ENCODE peak calls at places on chromosomes 3 and 15, in four cellular contexts. One of them, this sample, is unnamed.
A peak's percentile ranks its signal among the peaks of the same experiment; 100 is the strongest.

GRCh38 chr3:44685128-44685800 is 27.2 kb upstream of the ZNF502 start:
- DNase-seq in H9: peak; percentile 78
- DNase-seq in IMR-90: peak; percentile 84
- DNase-seq in trophoblast cell: no peak
- DNase-seq in this sample: peak; percentile 17

GRCh38 chr15:90400759-90401314 is 12.8 kb downstream of the IQGAP1 start:
- DNase-seq in trophoblast cell: peak; percentile 98
- DNase-seq in H9: peak; percentile 79
- DNase-seq in IMR-90: peak; percentile 96
- DNase-seq in this sample: peak; percentile 26

GRCh38 chr3:185420762-185421161 is 57.8 kb downstream of the MAP3K13 start:
- DNase-seq in trophoblast cell: no peak
- DNase-seq in IMR-90: no peak
- DNase-seq in H9: no peak
- DNase-seq in this sample: no peak

GRCh38 chr3:127131625-127132170 is 61.2 kb upstream of the PRR23E start:
- DNase-seq in trophoblast cell: no peak
- DNase-seq in H9: no peak
- DNase-seq in IMR-90: no peak
- DNase-seq in this sample: no peak

GRCh38 chr15:90903733-90904536 is 833 bp downstream of the MAN2A2 start:
- DNase-seq in trophoblast cell: peak; percentile 23
- DNase-seq in H9: peak; percentile 81
- DNase-seq in IMR-90: no peak
- DNase-seq in this sample: no peak

GRCh38 chr3:30597131-30597768 is 9.2 kb upstream of the TGFBR2 start:
- DNase-seq in trophoblast cell: peak; percentile 95
- DNase-seq in IMR-90: peak; percentile 82
- DNase-seq in H9: no peak
- DNase-seq in this sample: no peak

GRCh38 chr3:31247063-31247447 is 285.7 kb upstream of the STT3B start:
- DNase-seq in trophoblast cell: no peak
- DNase-seq in IMR-90: no peak
- DNase-seq in H9: no peak
- DNase-seq in this sample: no peak

GRCh38 chr3:127102587-127102986 is 90.3 kb upstream of the PRR23E start:
- DNase-seq in trophoblast cell: no peak
- DNase-seq in H9: no peak
- DNase-seq in IMR-90: no peak
- DNase-seq in this sample: no peak

GRCh38 chr3:125281411-125281810 is 68.9 kb upstream of the SLC12A8 start:
- DNase-seq in H9: no peak
- DNase-seq in IMR-90: no peak
- DNase-seq in trophoblast cell: no peak
- DNase-seq in this sample: no peak

GRCh38 chr15:31480356-31481058 is 153.9 kb downstream of the KLF13 start:
- DNase-seq in IMR-90: no peak
- DNase-seq in trophoblast cell: no peak
- DNase-seq in H9: peak; percentile 10
- DNase-seq in this sample: no peak

GRCh38 chr3:121574449-121574848 is 6.7 kb downstream of the ARGFX start:
- DNase-seq in H9: peak; percentile 47
- DNase-seq in trophoblast cell: peak; percentile 87
- DNase-seq in IMR-90: peak; percentile 24
- DNase-seq in this sample: no peak

GRCh38 chr3:111810909-111811308 is 48.2 kb upstream of the PHLDB2 start:
- DNase-seq in trophoblast cell: peak; percentile 24
- DNase-seq in IMR-90: peak; percentile 94
- DNase-seq in H9: no peak
- DNase-seq in this sample: no peak

GRCh38 chr3:151452346-151452745 is 8.5 kb downstream of the IGSF10 start:
- DNase-seq in IMR-90: no peak
- DNase-seq in trophoblast cell: no peak
- DNase-seq in H9: no peak
- DNase-seq in this sample: no peak

GRCh38 chr3:58563386-58564035 is 13.7 kb downstream of the FAM107A start:
- DNase-seq in trophoblast cell: no peak
- DNase-seq in H9: peak; percentile 16
- DNase-seq in IMR-90: no peak
- DNase-seq in this sample: no peak

GRCh38 chr3:29356062-29356461 is 75.2 kb downstream of the RBMS3 start:
- DNase-seq in H9: no peak
- DNase-seq in trophoblast cell: no peak
- DNase-seq in IMR-90: no peak
- DNase-seq in this sample: no peak

GRCh38 chr15:69561071-69561784 is 108.6 kb downstream of the RPLP1 start:
- DNase-seq in IMR-90: no peak
- DNase-seq in H9: no peak
- DNase-seq in trophoblast cell: no peak
- DNase-seq in this sample: no peak

GRCh38 chr3:165835431-165835830 is 1.8 kb downstream of the BCHE start:
- DNase-seq in H9: no peak
- DNase-seq in trophoblast cell: no peak
- DNase-seq in IMR-90: no peak
- DNase-seq in this sample: no peak

GRCh38 chr3:40528426-40528825 is 3.7 kb downstream of the ZNF621 start:
- DNase-seq in IMR-90: no peak
- DNase-seq in H9: no peak
- DNase-seq in trophoblast cell: no peak
- DNase-seq in this sample: no peak

GRCh38 chr3:57068437-57069089 is 8.1 kb downstream of the SPATA12 start:
- DNase-seq in IMR-90: peak; percentile 61
- DNase-seq in trophoblast cell: peak; percentile 45
- DNase-seq in H9: no peak
- DNase-seq in this sample: no peak

GRCh38 chr3:4245671-4246070 is 57.5 kb upstream of the SETMAR start:
- DNase-seq in IMR-90: no peak
- DNase-seq in trophoblast cell: no peak
- DNase-seq in H9: peak; percentile 64
- DNase-seq in this sample: no peak

GRCh38 chr15:64702816-64703631 is 72.4 kb downstream of the RBPMS2 start:
- DNase-seq in IMR-90: peak; percentile 80
- DNase-seq in trophoblast cell: peak; percentile 91
- DNase-seq in H9: peak; percentile 98
- DNase-seq in this sample: peak; percentile 94
- H2BK5ac ChIP-seq in IMR-90: peak overlapping the region; percentile 84
- H2BK5ac ChIP-seq in trophoblast cell: peak overlapping the region; percentile 82
- H2BK5ac ChIP-seq in H9: no peak overlapping the region
- H2BK5ac ChIP-seq in this sample: peak overlapping the region; percentile 88

GRCh38 chr15:67091966-67092677 is 26.7 kb downstream of the SMAD3 start:
- DNase-seq in H9: no peak
- DNase-seq in IMR-90: no peak
- DNase-seq in trophoblast cell: no peak
- DNase-seq in this sample: no peak
- H2BK5ac ChIP-seq in H9: no peak overlapping the region
- H2BK5ac ChIP-seq in IMR-90: peak overlapping the region; percentile 47
- H2BK5ac ChIP-seq in trophoblast cell: no peak overlapping the region
- H2BK5ac ChIP-seq in this sample: no peak overlapping the region

DNA sequence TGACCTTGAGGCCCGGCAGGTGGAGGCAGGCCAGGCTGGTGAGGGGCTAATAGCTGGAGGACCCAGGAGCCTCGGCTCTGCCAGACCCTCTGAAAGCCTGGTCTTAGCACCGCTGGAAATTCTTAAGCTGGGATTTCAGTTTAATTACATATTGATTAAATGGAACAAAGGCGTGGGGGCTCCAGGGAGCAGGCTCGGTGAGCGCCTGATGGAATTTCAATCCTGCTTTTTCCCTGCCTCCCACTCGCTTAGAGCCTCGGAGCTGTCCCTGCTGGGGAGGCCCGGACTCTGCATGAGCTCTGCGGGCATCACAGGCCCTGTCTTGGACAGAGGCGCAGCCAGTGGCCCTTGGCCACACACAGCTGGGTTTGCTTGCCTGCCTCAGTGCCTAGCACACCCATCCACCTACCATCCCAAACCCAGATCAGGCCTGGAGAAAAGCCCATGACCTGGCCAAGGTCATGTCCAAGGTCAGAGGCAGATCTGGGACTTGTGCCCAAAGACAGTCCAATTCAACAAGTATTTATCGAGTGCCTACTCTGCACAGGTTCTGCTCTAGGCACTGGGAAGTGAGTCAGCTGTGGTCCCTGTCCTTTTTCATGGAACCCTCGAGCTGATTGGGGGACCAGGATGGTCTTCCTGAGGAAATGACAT is 40.6 kb downstream of the LINGO1 start:
- DNase-seq in trophoblast cell: no peak
- DNase-seq in H9: no peak
- DNase-seq in IMR-90: no peak
- DNase-seq in this sample: no peak
- H2BK5ac ChIP-seq in trophoblast cell: no peak overlapping the region
- H2BK5ac ChIP-seq in H9: no peak overlapping the region
- H2BK5ac ChIP-seq in IMR-90: no peak overlapping the region
- H2BK5ac ChIP-seq in this sample: no peak overlapping the region

GRCh38 chr15:65369148-65369547 is 8.7 kb downstream of the IGDCC3 start:
- DNase-seq in trophoblast cell: no peak
- DNase-seq in H9: no peak
- DNase-seq in IMR-90: no peak
- DNase-seq in this sample: no peak
- H2BK5ac ChIP-seq in trophoblast cell: peak overlapping the region; percentile 98
- H2BK5ac ChIP-seq in H9: no peak overlapping the region
- H2BK5ac ChIP-seq in IMR-90: no peak overlapping the region
- H2BK5ac ChIP-seq in this sample: no peak overlapping the region

GRCh38 chr15:60822403-60822802 is 343.5 kb upstream of the ICE2 start:
- DNase-seq in trophoblast cell: no peak
- DNase-seq in IMR-90: no peak
- DNase-seq in H9: no peak
- DNase-seq in this sample: no peak
- H2BK5ac ChIP-seq in trophoblast cell: no peak overlapping the region
- H2BK5ac ChIP-seq in IMR-90: no peak overlapping the region
- H2BK5ac ChIP-seq in H9: no peak overlapping the region
- H2BK5ac ChIP-seq in this sample: no peak overlapping the region

GRCh38 chr3:42061711-42062408 is 29.3 kb upstream of the TRAK1 start:
- DNase-seq in IMR-90: peak; percentile 90
- DNase-seq in trophoblast cell: peak; percentile 87
- DNase-seq in H9: peak; percentile 73
- DNase-seq in this sample: no peak
- H2BK5ac ChIP-seq in IMR-90: peak overlapping the region; percentile 93
- H2BK5ac ChIP-seq in trophoblast cell: no peak overlapping the region
- H2BK5ac ChIP-seq in H9: peak overlapping the region; percentile 82
- H2BK5ac ChIP-seq in this sample: no peak overlapping the region

DNA sequence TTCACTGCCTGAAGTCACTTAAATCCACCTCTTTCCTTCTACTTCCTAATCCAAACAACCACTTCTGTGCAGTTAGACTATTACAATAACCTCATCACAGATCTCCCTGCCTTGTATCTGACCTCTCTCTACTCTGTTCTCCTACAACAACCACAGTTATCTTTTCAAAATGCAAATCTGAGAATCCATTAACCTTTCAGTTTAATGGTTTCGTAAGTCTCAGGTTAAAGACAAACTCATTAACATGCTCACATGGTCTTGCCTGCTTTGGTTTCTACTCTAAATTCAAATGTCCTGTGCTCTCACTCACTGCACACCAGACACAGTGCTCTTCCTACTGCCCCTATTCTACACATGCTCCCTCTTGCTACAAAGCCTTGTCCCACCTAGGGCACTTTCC is 406.5 kb upstream of the THBS1 start:
- DNase-seq in IMR-90: no peak
- DNase-seq in H9: no peak
- DNase-seq in trophoblast cell: no peak
- DNase-seq in this sample: no peak
- H2BK5ac ChIP-seq in IMR-90: peak overlapping the region; percentile 98
- H2BK5ac ChIP-seq in H9: no peak overlapping the region
- H2BK5ac ChIP-seq in trophoblast cell: no peak overlapping the region
- H2BK5ac ChIP-seq in this sample: no peak overlapping the region

GRCh38 chr3:196082471-196082971 is 631 bp upstream of the TFRC start:
- DNase-seq in trophoblast cell: no peak
- DNase-seq in IMR-90: peak; percentile 7
- DNase-seq in H9: no peak
- DNase-seq in this sample: no peak
- H2BK5ac ChIP-seq in trophoblast cell: no peak overlapping the region
- H2BK5ac ChIP-seq in IMR-90: no peak overlapping the region
- H2BK5ac ChIP-seq in H9: no peak overlapping the region
- H2BK5ac ChIP-seq in this sample: no peak overlapping the region

GRCh38 chr3:49513494-49514179 is 40.6 kb upstream of the BSN start:
- DNase-seq in IMR-90: no peak
- DNase-seq in trophoblast cell: peak; percentile 74
- DNase-seq in H9: no peak
- DNase-seq in this sample: no peak
- H2BK5ac ChIP-seq in IMR-90: no peak overlapping the region
- H2BK5ac ChIP-seq in trophoblast cell: peak overlapping the region; percentile 74
- H2BK5ac ChIP-seq in H9: no peak overlapping the region
- H2BK5ac ChIP-seq in this sample: no peak overlapping the region

GRCh38 chr15:36545451-36545992 is 33.9 kb upstream of the CDIN1 start:
- DNase-seq in H9: no peak
- DNase-seq in trophoblast cell: no peak
- DNase-seq in IMR-90: no peak
- DNase-seq in this sample: no peak
- H2BK5ac ChIP-seq in H9: no peak overlapping the region
- H2BK5ac ChIP-seq in trophoblast cell: no peak overlapping the region
- H2BK5ac ChIP-seq in IMR-90: no peak overlapping the region
- H2BK5ac ChIP-seq in this sample: no peak overlapping the region